ENCODE peak calls at places on chromosomes 2 and 18, in five cellular contexts. C is KG1, P is uterus, G is GM20000, J is fibroblast of villous mesenchyme. N is an unnamed sample.

GRCh38 chr2:241893265-241893664 is 23.7 kb downstream of the RTP5 start:
- DNase-seq in C (no peak), P (peak; percentile 35), G (no peak), J (no peak), N (no peak)

GRCh38 chr2:169105433-169105832 is 36.1 kb downstream of the DHRS9 start:
- DNase-seq in C (no peak), P (no peak), G (no peak), J (no peak), N (no peak)

GRCh38 chr2:136005462-136006205 is 20.2 kb upstream of the DARS1 start:
- DNase-seq in C (peak; percentile 19), P (no peak), G (no peak), J (no peak), N (no peak)

GRCh38 chr2:121272596-121272995 is 12.4 kb downstream of the TFCP2L1 start:
- DNase-seq in C (no peak), P (no peak), G (no peak), J (no peak), N (no peak)

GRCh38 chr2:241443486-241444223 is 64.7 kb downstream of the STK25 start:
- DNase-seq in C (peak; percentile 86), P (no peak), G (peak; percentile 53), J (peak; percentile 50), N (peak; percentile 40)

GRCh38 chr2:20625920-20626697 is 24.8 kb downstream of the HS1BP3 start:
- DNase-seq in C (no peak), P (no peak), G (no peak), J (no peak), N (no peak)

GRCh38 chr18:79519751-79520472 is 124.2 kb downstream of the NFATC1 start:
- DNase-seq in C (no peak), P (no peak), G (no peak), J (peak; percentile 41), N (no peak)

GRCh38 chr2:165508927-165509326 is 39.4 kb downstream of the CSRNP3 start:
- DNase-seq in C (no peak), P (no peak), G (no peak), J (no peak), N (no peak)

GRCh38 chr18:62572456-62572855 is 49.6 kb downstream of the ZCCHC2 start:
- DNase-seq in C (no peak), P (no peak), G (no peak), J (no peak), N (no peak)

GRCh38 chr2:151637284-151637781 is 96.9 kb downstream of the NEB start:
- DNase-seq in C (peak; percentile 82), P (no peak), G (peak; percentile 8), J (no peak), N (no peak)

GRCh38 chr2:168698959-168699358 is 103.5 kb upstream of the NOSTRIN start:
- DNase-seq in C (no peak), P (no peak), G (no peak), J (no peak), N (no peak)

GRCh38 chr2:191552036-191552435 is 125.9 kb upstream of the NABP1 start:
- DNase-seq in C (no peak), P (no peak), G (no peak), J (peak; percentile 39), N (peak; percentile 94)